ENCODE peak calls at places on chromosomes 12 and 14, in four cellular contexts. W is HCT116, S is SK-N-SH, I is HepG2. J is an unnamed sample.

GRCh38 chr14:93571275-93571674 is 140.5 kb downstream of the UNC79 start:
- DNase-seq in W (no peak), S (no peak), I (no peak), J (no peak)

GRCh38 chr14:99575043-99576023 is 28.7 kb downstream of the CCDC85C start:
- DNase-seq in W (no peak), S (peak), I (peak), J (no peak)

GRCh38 chr14:102590667-102591099 is 1.8 kb upstream of the RCOR1 start:
- DNase-seq in W (peak), S (peak), I (peak), J (peak)

GRCh38 chr14:102532204-102532658 is 22.7 kb upstream of the ANKRD9 start:
- DNase-seq in W (no peak), S (no peak), I (no peak), J (no peak)

GRCh38 chr12:51678086-51678724 is 87.2 kb downstream of the SCN8A start:
- DNase-seq in W (peak), S (peak), I (peak), J (no peak)

GRCh38 chr12:92745874-92746553 is 43.2 kb downstream of the PLEKHG7 start:
- DNase-seq in W (peak), S (peak), I (no peak), J (no peak)

GRCh38 chr14:102544745-102545460 is 35.3 kb upstream of the ANKRD9 start:
- DNase-seq in W (no peak), S (peak), I (peak), J (peak)

GRCh38 chr12:7832059-7832696 is 40.5 kb downstream of the SLC2A14 start:
- DNase-seq in W (peak), S (peak), I (peak), J (no peak)

GRCh38 chr14:59026086-59026485 is 162.4 kb upstream of the DAAM1 start:
- DNase-seq in W (no peak), S (no peak), I (no peak), J (no peak)

GRCh38 chr12:94622475-94622874 is 27.9 kb downstream of the TMCC3 start:
- DNase-seq in W (no peak), S (peak), I (no peak), J (no peak)

GRCh38 chr12:116598341-116599284 is 39.4 kb downstream of the MAP1LC3B2 start:
- DNase-seq in W (no peak), S (no peak), I (no peak), J (no peak)

GRCh38 chr14:56528927-56529326 is 50.7 kb upstream of the TMEM260 start:
- DNase-seq in W (no peak), S (no peak), I (no peak), J (no peak)

GRCh38 chr12:124411291-124411878 is 116.5 kb downstream of the RFLNA start:
- DNase-seq in W (no peak), S (peak), I (no peak), J (no peak)

GRCh38 chr12:52739963-52740362 is 36.6 kb upstream of the KRT77 start:
- DNase-seq in W (no peak), S (no peak), I (no peak), J (no peak)

GRCh38 chr14:99784508-99784907 is 8.7 kb upstream of the EML1 start:
- DNase-seq in W (no peak), S (no peak), I (peak), J (no peak)

GRCh38 chr12:51771008-51771407 is 77.5 kb downstream of the FIGNL2 start:
- DNase-seq in W (no peak), S (no peak), I (no peak), J (no peak)

GRCh38 chr12:94025730-94026129 is 122.6 kb upstream of the PLXNC1 start:
- DNase-seq in W (no peak), S (no peak), I (no peak), J (no peak)

GRCh38 chr12:51351913-51352532 is 5.5 kb upstream of the CELA1 start:
- DNase-seq in W (peak), S (peak), I (peak), J (peak)

GRCh38 chr12:121522962-121523361 is 57.9 kb downstream of the KDM2B start:
- DNase-seq in W (no peak), S (no peak), I (no peak), J (no peak)
- H3K9ac ChIP-seq in W (no peak), S (no peak), I (no peak), J (no peak)

GRCh38 chr12:95700316-95700785 is 90.2 kb downstream of the NTN4 start:
- DNase-seq in W (no peak), S (no peak), I (no peak), J (no peak)

GRCh38 chr12:95699579-95699978 is 91.0 kb downstream of the NTN4 start:
- DNase-seq in W (no peak), S (no peak), I (no peak), J (no peak)

GRCh38 chr12:95703986-95704385 is 86.6 kb downstream of the NTN4 start:
- DNase-seq in W (no peak), S (no peak), I (no peak), J (no peak)

GRCh38 chr12:95701722-95702418 is 88.7 kb downstream of the NTN4 start:
- DNase-seq in W (no peak), S (no peak), I (no peak), J (no peak)

DNA sequence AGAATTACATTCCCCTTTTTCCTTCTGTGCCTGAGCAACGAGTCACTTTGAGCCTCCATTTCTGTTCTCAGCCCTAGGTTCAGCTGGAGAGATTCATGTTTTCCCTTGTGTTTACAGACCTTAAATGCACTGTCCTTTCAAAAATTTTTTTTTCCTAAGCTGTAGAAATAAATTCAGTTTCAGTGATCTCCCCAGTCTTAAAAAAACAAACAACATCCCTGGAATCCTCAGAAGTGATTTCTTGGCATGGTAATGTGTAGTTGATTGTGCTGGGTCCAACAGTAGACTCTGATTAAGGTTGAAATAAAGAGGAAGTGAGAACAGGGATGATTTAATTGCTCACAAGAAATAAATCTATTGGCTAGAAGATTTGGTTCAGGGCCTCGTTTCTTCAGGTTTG is 89.3 kb downstream of the NTN4 start:
- DNase-seq in W (no peak), S (no peak), I (no peak), J (no peak)
- TF ChIP-seq JUND in W (no peak), S (no peak), I (no peak), J (no peak)

DNA sequence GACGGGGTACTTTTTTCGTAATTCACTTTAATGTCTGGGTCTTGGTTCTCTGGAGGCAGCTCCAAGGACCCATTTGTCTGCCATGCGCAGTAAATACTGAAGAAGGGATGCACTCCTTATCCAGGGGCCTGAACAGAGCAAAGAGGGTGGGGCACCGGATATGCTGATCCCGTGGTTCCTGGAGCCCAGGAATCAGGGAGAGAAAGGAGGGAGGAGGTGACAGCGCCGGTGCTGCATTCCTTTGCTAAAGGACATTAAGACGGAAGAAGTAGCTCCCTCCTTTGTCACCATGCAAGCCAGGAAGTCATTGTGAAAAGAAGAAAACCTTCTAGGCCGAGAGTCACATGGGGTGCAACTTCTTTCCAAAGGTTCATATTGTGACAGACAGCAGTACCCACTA is 1057.7 kb downstream of the VRK1 start:
- DNase-seq in W (no peak), S (no peak), I (no peak), J (no peak)
- TF ChIP-seq MAX in W (no peak), S (no peak), I (no peak), J (no peak)

GRCh38 chr14:23539209-23539866 is 12.2 kb downstream of the ZFHX2 start:
- DNase-seq in W (peak), S (peak), I (peak), J (no peak)
- H3K9ac ChIP-seq in W (no peak), S (no peak), I (no peak), J (peak)

GRCh38 chr14:105151838-105152793 is 16.5 kb downstream of the JAG2 start:
- DNase-seq in W (no peak), S (no peak), I (no peak), J (no peak)

GRCh38 chr14:105151131-105151837 is 17.3 kb downstream of the JAG2 start:
- DNase-seq in W (no peak), S (no peak), I (no peak), J (peak)

GRCh38 chr14:105153739-105154475 is 14.7 kb downstream of the JAG2 start:
- DNase-seq in W (no peak), S (no peak), I (no peak), J (no peak)

GRCh38 chr14:105153331-105153731 is 15.2 kb downstream of the JAG2 start:
- DNase-seq in W (no peak), S (peak), I (no peak), J (no peak)

DNA sequence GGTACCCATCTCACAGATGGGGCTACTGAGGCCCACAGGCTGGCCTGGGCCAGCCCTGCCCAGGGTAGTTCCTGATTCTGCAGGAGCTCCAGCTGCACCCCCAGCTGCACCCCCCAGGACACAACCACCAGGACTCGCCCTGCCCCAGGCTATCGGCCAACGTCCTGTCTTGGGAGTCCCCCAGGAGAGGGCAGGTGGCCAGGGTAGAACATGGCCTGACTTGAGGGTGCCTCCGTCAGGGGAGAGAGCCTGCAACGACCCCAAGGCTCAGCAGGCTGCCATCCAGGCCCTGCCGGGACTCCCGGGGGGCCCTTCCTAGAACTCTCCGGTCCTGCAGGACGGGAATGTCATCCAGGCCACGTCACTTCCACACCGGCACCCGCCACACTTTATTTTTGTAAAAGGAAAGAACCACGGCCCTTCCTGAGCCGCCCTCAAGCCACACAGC is 15.8 kb downstream of the JAG2 start:
- DNase-seq in W (no peak), S (no peak), I (no peak), J (no peak)
- TF ChIP-seq JUND in W (no peak), S (no peak), I (no peak), J (no peak)

GRCh38 chr12:13088503-13088902 is 15.0 kb downstream of the GSG1 start:
- DNase-seq in W (no peak), S (no peak), I (no peak), J (peak)
- TF ChIP-seq MAX in W (no peak), S (no peak), I (no peak), J (peak)

J was measured in H1.